ENCODE peak calls at places on chromosomes 16 and 17, in eight cellular contexts. J is IMR-90, Q is foreskin keratinocyte, C is fibroblast of lung, N is uterus, E is GM23338, X is ovary, G is RWPE1. Y is an unnamed sample.

GRCh38 chr17:62892870-62893338 is 73.1 kb upstream of the TANC2 start:
- DNase-seq in J (peak; percentile 93), Q (peak; percentile 97), C (peak; percentile 91), N (no peak), E (peak; percentile 40), X (no peak), G (peak; percentile 94), Y (peak; percentile 96)

GRCh38 chr16:30551781-30552180 is 6.4 kb downstream of the ZNF764 start:
- DNase-seq in J (no peak), Q (no peak), C (no peak), N (no peak), E (no peak), X (no peak), G (no peak), Y (no peak)

GRCh38 chr16:27232061-27232841 is 28.9 kb downstream of the KDM8 start:
- DNase-seq in J (no peak), Q (no peak), C (peak; percentile 32), N (no peak), E (no peak), X (no peak), G (no peak), Y (no peak)

GRCh38 chr17:63696381-63696961 is 3.5 kb downstream of the LIMD2 start:
- DNase-seq in J (no peak), Q (no peak), C (no peak), N (no peak), E (peak; percentile 90), X (no peak), G (no peak), Y (no peak)

GRCh38 chr16:57600048-57600835 is 28.2 kb upstream of the ADGRG1 start:
- DNase-seq in J (peak; percentile 32), Q (no peak), C (no peak), N (no peak), E (peak; percentile 88), X (no peak), G (peak; percentile 62), Y (no peak)

GRCh38 chr17:50534222-50534978 is 1.9 kb downstream of the EPN3 start:
- DNase-seq in J (no peak), Q (no peak), C (peak; percentile 49), N (no peak), E (peak; percentile 76), X (no peak), G (peak; percentile 89), Y (no peak)

GRCh38 chr17:66711403-66711802 is 123.5 kb upstream of the CACNG5 start:
- DNase-seq in J (no peak), Q (no peak), C (no peak), N (no peak), E (no peak), X (no peak), G (no peak), Y (no peak)

GRCh38 chr16:64455275-64455674 is 666.6 kb downstream of the CDH11 start:
- DNase-seq in J (peak; percentile 53), Q (no peak), C (peak; percentile 48), N (no peak), E (no peak), X (no peak), G (no peak), Y (no peak)

GRCh38 chr16:760498-761343 is at the start of gene MSLN:
- DNase-seq in J (no peak), Q (peak; percentile 65), C (peak; percentile 48), N (peak; percentile 48), E (no peak), X (no peak), G (peak; percentile 78), Y (no peak)

GRCh38 chr17:46194393-46195216 is 1.4 kb upstream of the KANSL1 start:
- DNase-seq in J (peak; percentile 59), Q (no peak), C (peak; percentile 44), N (no peak), E (peak; percentile 73), X (no peak), G (peak; percentile 56), Y (no peak)
- H3K27ac ChIP-seq in J (peak overlapping the region; percentile 14), Q (no peak overlapping the region), C (peak overlapping the region; percentile 71), N (peak overlapping the region; percentile 100), E (peak overlapping the region; percentile 94), X (no peak overlapping the region), G (peak overlapping the region; percentile 100), Y (peak overlapping the region; percentile 98)

DNA sequence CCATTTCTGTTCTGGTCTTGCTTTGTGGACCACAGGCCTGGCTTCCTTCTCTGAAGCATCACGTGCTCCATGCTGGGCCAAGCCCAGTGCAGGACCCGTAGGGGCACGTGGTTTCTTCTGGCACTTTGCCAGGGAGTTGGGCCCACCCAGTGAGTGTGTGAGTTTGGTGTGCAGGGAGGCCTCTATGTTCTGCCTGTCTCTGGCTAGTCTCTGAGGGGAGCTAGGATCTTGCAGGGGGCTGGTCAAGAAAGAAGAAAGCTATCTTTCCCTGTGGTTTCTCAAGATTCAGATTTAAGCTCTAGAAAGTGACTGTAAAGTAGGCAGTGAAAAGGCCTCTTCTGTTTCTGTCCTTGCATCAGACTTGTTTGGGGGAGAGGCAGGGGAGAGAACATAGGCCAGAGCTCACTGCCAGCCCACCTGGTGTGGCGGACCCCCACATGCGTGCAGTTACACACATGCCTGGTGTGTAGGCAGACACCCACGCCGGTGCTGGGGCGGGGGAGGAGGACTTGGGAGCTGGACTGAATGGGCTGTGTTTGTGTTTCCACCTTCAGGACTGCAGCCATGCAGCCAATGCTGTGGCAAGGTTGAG is 11.8 kb downstream of the LASP1 start:
- DNase-seq in J (peak; percentile 48), Q (no peak), C (peak; percentile 58), N (peak; percentile 74), E (no peak), X (peak; percentile 87), G (no peak), Y (no peak)
- H3K27ac ChIP-seq in J (peak overlapping the region; percentile 74), Q (no peak overlapping the region), C (no peak overlapping the region), N (peak overlapping the region; percentile 75), E (peak overlapping the region; percentile 83), X (no peak overlapping the region), G (peak overlapping the region; percentile 98), Y (peak overlapping the region; percentile 92)

GRCh38 chr17:77189148-77189547 is 48.4 kb downstream of the SEC14L1 start:
- DNase-seq in J (no peak), Q (no peak), C (no peak), N (no peak), E (no peak), X (no peak), G (no peak), Y (no peak)

GRCh38 chr17:77191266-77191665 is 50.5 kb downstream of the SEC14L1 start:
- DNase-seq in J (no peak), Q (no peak), C (no peak), N (no peak), E (no peak), X (no peak), G (no peak), Y (no peak)

GRCh38 chr17:77193653-77194052 is 52.9 kb downstream of the SEC14L1 start:
- DNase-seq in J (no peak), Q (no peak), C (no peak), N (no peak), E (no peak), X (no peak), G (no peak), Y (no peak)

GRCh38 chr17:77188084-77189066 is 47.6 kb downstream of the SEC14L1 start:
- DNase-seq in J (no peak), Q (no peak), C (no peak), N (no peak), E (no peak), X (no peak), G (no peak), Y (no peak)

DNA sequence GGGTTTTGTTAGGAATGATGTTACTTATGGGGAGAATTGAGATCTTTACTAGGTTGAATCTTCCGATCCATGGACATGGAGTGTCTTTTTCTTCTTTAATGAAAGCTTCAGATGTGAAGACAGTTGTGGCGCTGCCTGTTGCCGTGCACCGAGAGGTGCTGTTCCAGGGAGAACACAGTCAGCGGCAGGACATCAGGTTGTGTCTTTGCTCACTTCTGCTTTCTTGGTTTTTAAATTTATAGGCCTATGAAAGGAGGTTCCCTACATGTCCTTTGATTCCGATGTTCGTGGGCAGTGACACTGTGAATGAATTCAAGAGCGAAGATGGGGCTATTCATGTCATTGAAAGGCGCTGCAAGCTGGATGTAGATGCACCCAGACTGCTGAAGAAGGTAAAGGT is 49.8 kb downstream of the SEC14L1 start:
- DNase-seq in J (no peak), Q (no peak), C (no peak), N (no peak), E (no peak), X (no peak), G (no peak), Y (no peak)
- H3K27ac ChIP-seq in J (no peak overlapping the region), Q (no peak overlapping the region), C (no peak overlapping the region), N (no peak overlapping the region), E (no peak overlapping the region), X (no peak overlapping the region), G (no peak overlapping the region), Y (no peak overlapping the region)

DNA sequence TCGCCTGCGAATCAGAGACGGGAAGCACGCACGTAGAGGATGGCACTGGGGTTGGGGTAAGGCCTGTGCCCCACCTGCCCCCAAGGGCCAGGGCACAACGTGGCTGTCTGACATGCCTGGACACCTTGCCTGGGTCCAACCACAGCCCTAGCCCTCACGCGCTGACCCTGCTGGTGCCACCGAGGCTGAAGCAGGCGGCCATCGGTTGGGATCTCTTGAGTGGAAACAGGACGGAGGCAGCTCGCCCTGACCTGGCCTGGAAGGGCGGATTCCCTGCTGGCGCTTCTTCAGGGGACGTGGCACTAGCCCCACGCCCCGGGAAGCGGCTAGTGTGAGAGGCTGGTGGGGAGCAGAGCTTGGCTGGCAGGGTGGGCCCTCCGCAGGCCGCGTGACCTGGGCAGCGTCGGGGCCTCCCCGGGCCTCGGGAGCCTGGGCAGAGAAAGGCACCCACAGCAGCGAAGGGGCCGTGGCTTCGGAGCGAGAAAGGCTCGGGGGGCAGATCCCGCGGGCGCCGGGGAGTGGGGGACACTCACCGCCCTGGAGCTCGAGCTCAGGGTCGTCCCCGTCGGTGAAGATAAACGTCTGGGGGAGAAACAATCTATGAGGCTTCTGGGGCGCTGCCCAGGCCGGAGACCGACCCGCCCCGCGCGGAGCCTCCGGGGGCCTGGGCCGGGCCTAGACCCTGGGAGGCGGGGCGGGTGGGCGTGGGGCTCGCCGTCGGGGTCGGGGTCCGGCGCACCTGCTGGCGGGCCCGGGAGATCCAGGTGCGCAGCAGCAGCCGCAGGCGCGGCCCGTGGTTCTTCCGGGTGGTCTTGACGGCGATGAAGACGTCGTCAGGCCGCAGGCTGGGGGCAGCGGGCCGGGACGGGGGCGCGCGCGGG is 610 bp downstream of the RFNG start:
- DNase-seq in J (no peak), Q (no peak), C (no peak), N (no peak), E (no peak), X (peak; percentile 27), G (no peak), Y (no peak)
- H3K27ac ChIP-seq in J (peak overlapping the region; percentile 58), Q (no peak overlapping the region), C (peak overlapping the region; percentile 50), N (peak overlapping the region; percentile 60), E (no peak overlapping the region), X (peak overlapping the region; percentile 75), G (peak overlapping the region; percentile 79), Y (peak overlapping the region; percentile 43)